ENCODE peak calls at places on chromosomes 4 and X, in six cellular contexts. N is left colon; J is HEK293T; G is stimulated activated CD4-positive, alpha-beta T cell treated with anti-CD3 and anti-CD28 coated beads, Interleukin-12 subunit alpha, Interleukin-12 subunit beta, amount 100 ng/mL, for 24 hours; D is stimulated activated CD8-positive, alpha-beta memory T cell treated with anti-CD3 and anti-CD28 coated beads, Interleukin-12 subunit alpha, Interleukin-12 subunit beta, amount 100 ng/mL, for 4 hours; A is fibroblast of lung. U is an unnamed sample.

GRCh38 chr4:146790515-146790914 is 151.8 kb downstream of the POU4F2 start:
- DNase-seq in N (no peak), J (no peak), G (no peak), D (no peak), A (no peak), U (no peak)

GRCh38 chr4:140839888-140840790 is 84.0 kb upstream of the TBC1D9 start:
- DNase-seq in N (no peak), J (no peak), G (no peak), D (no peak), A (peak; percentile 8), U (no peak)

GRCh38 chr4:27278615-27279014 is 418.0 kb downstream of the STIM2 start:
- DNase-seq in N (no peak), J (peak; percentile 14), G (no peak), D (no peak), A (peak; percentile 43), U (no peak)

GRCh38 chr4:184168406-184169019 is 49.2 kb downstream of the ENPP6 start:
- DNase-seq in N (peak; percentile 41), J (peak; percentile 70), G (peak; percentile 24), D (peak; percentile 13), A (peak; percentile 32), U (no peak)

GRCh38 chr4:28966982-28967381 is 1753.2 kb upstream of the PCDH7 start:
- DNase-seq in N (no peak), J (no peak), G (no peak), D (no peak), A (peak; percentile 69), U (no peak)

GRCh38 chrX:2632533-2633504 is 58.3 kb upstream of the CD99 start:
- DNase-seq in N (no peak), J (no peak), G (no peak), D (no peak), A (peak; percentile 18), U (no peak)

GRCh38 chr4:6898763-6899162 is 10.9 kb upstream of the TBC1D14 start:
- DNase-seq in N (no peak), J (no peak), G (no peak), D (no peak), A (no peak), U (no peak)

GRCh38 chr4:118076958-118077766 is 42.9 kb downstream of the NDST3 start:
- DNase-seq in N (no peak), J (peak; percentile 30), G (no peak), D (no peak), A (peak; percentile 0), U (no peak)

GRCh38 chrX:68830486-68831404 is 1.9 kb downstream of the EFNB1 start:
- DNase-seq in N (no peak), J (no peak), G (no peak), D (no peak), A (no peak), U (no peak)

U was measured in T-helper 22 cell.